ENCODE peak calls at places on chromosomes 1 and 21, in four cellular contexts. P is anterior cingulate cortex, X is foreskin fibroblast, Q is C1 segment of cervical spinal cord. N is an unnamed sample.

GRCh38 chr1:221796700-221797099 is 54.8 kb upstream of the DUSP10 start:
- DNase-seq in Q (no peak), X (no peak), P (no peak), N (no peak)

GRCh38 chr1:113870778-113871177 is 734 bp downstream of the PTPN22 start:
- DNase-seq in P (no peak), Q (no peak), X (no peak), N (no peak)

GRCh38 chr1:186875874-186876273 is 47.1 kb downstream of the PLA2G4A start:
- DNase-seq in X (no peak), Q (no peak), P (no peak), N (no peak)

GRCh38 chr1:73635021-73635420 is 563.0 kb downstream of the LRRIQ3 start:
- DNase-seq in Q (no peak), P (no peak), X (no peak), N (no peak)

GRCh38 chr21:39033878-39034589 is 149.2 kb downstream of the PSMG1 start:
- DNase-seq in Q (no peak), P (no peak), X (no peak), N (no peak)

GRCh38 chr1:4597020-4597419 is 57.4 kb upstream of the AJAP1 start:
- DNase-seq in P (no peak), X (no peak), Q (no peak), N (no peak)

GRCh38 chr1:57761628-57762027 is 337.8 kb upstream of the DAB1 start:
- DNase-seq in X (no peak), P (no peak), Q (no peak), N (no peak)

GRCh38 chr1:109521465-109521951 is 12.0 kb upstream of the AMIGO1 start:
- DNase-seq in X (peak), Q (no peak), P (no peak), N (no peak)

GRCh38 chr21:45845790-45846130 is 135.8 kb upstream of the COL6A1 start:
- DNase-seq in X (no peak), P (no peak), Q (no peak), N (no peak)

GRCh38 chr1:184504695-184505338 is 118.0 kb downstream of the C1orf21 start:
- DNase-seq in P (no peak), Q (no peak), X (no peak), N (no peak)

GRCh38 chr1:182069028-182069466 is 7.5 kb upstream of the ZNF648 start:
- DNase-seq in P (peak), Q (peak), X (peak), N (peak)

GRCh38 chr1:206899717-206900116 is 2.5 kb downstream of the IL24 start:
- DNase-seq in P (no peak), X (no peak), Q (no peak), N (no peak)